ENCODE peak calls at places on chromosome 6, in nine cellular contexts. A, M, Q, J, B, R, P, W and N are unnamed samples.

GRCh38 chr6:87391334-87391733 is 16.4 kb upstream of the CFAP206 start:
- DNase-seq in A (peak), M (no peak), Q (no peak), J (no peak), B (no peak), R (no peak), P (no peak), W (no peak), N (no peak)

GRCh38 chr6:1554241-1554880 is 55.4 kb upstream of the FOXC1 start:
- DNase-seq in A (peak), M (no peak), Q (no peak), J (no peak), B (no peak), R (no peak), P (no peak), W (no peak), N (no peak)

GRCh38 chr6:19842030-19842429 is 4.9 kb downstream of the ID4 start:
- DNase-seq in A (no peak), M (no peak), Q (no peak), J (no peak), B (no peak), R (no peak), P (no peak), W (no peak), N (no peak)

GRCh38 chr6:52994031-52994788 is 874 bp downstream of the GSTA4 start:
- DNase-seq in A (peak), M (peak), Q (peak), J (no peak), B (no peak), R (no peak), P (peak), W (no peak), N (peak)

GRCh38 chr6:48388045-48388444 is 277.0 kb upstream of the PTCHD4 start:
- DNase-seq in A (no peak), M (no peak), Q (no peak), J (no peak), B (no peak), R (no peak), P (no peak), W (no peak), N (no peak)

GRCh38 chr6:144216668-144217218 is 66.4 kb downstream of the STX11 start:
- DNase-seq in A (peak), M (no peak), Q (no peak), J (no peak), B (no peak), R (no peak), P (no peak), W (peak), N (no peak)

GRCh38 chr6:160379464-160379863 is 31.3 kb downstream of the SLC22A3 start:
- DNase-seq in A (no peak), M (no peak), Q (no peak), J (no peak), B (no peak), R (no peak), P (no peak), W (no peak), N (no peak)

GRCh38 chr6:90328004-90328403 is 31.4 kb upstream of the BACH2 start:
- DNase-seq in A (no peak), M (no peak), Q (no peak), J (peak), B (no peak), R (no peak), P (no peak), W (no peak), N (no peak)

GRCh38 chr6:15511248-15512125 is 151.3 kb downstream of the DTNBP1 start:
- DNase-seq in A (no peak), M (no peak), Q (no peak), J (no peak), B (no peak), R (no peak), P (no peak), W (no peak), N (no peak)

GRCh38 chr6:105648276-105648675 is 245.4 kb upstream of the PREP start:
- DNase-seq in A (no peak), M (no peak), Q (no peak), J (no peak), B (no peak), R (no peak), P (no peak), W (no peak), N (no peak)

GRCh38 chr6:112258636-112259336 is 4.4 kb upstream of the LAMA4 start:
- DNase-seq in A (no peak), M (no peak), Q (no peak), J (no peak), B (no peak), R (no peak), P (no peak), W (no peak), N (no peak)

GRCh38 chr6:45398075-45398817 is 20.5 kb upstream of the SUPT3H start:
- DNase-seq in A (no peak), M (no peak), Q (no peak), J (no peak), B (no peak), R (no peak), P (no peak), W (no peak), N (no peak)

GRCh38 chr6:67663105-67663895 is 971.8 kb upstream of the ADGRB3 start:
- DNase-seq in A (no peak), M (no peak), Q (no peak), J (no peak), B (no peak), R (peak), P (no peak), W (peak), N (peak)

GRCh38 chr6:44804546-44804945 is 417.0 kb downstream of the CDC5L start:
- DNase-seq in A (no peak), M (no peak), Q (no peak), J (no peak), B (no peak), R (no peak), P (no peak), W (no peak), N (no peak)

GRCh38 chr6:123393333-123393732 is 243.4 kb downstream of the TRDN start:
- DNase-seq in A (no peak), M (no peak), Q (no peak), J (no peak), B (no peak), R (no peak), P (no peak), W (no peak), N (no peak)

GRCh38 chr6:17417817-17418216 is 24.4 kb downstream of the CAP2 start:
- DNase-seq in A (peak), M (no peak), Q (no peak), J (no peak), B (no peak), R (no peak), P (no peak), W (no peak), N (no peak)

GRCh38 chr6:52577022-52577777 is at the start of gene TRAM2:
- DNase-seq in A (peak), M (peak), Q (peak), J (peak), B (peak), R (peak), P (peak), W (peak), N (peak)

GRCh38 chr6:158083687-158084325 is 84.3 kb downstream of the SERAC1 start:
- DNase-seq in A (no peak), M (no peak), Q (no peak), J (peak), B (no peak), R (no peak), P (no peak), W (no peak), N (no peak)

GRCh38 chr6:169427856-169428255 is 174.2 kb upstream of the THBS2 start:
- DNase-seq in A (no peak), M (peak), Q (peak), J (no peak), B (no peak), R (no peak), P (no peak), W (no peak), N (peak)

GRCh38 chr6:4788953-4789584 is 12.9 kb downstream of the CDYL start:
- DNase-seq in A (no peak), M (no peak), Q (no peak), J (no peak), B (no peak), R (no peak), P (peak), W (peak), N (no peak)

GRCh38 chr6:146286976-146287375 is 256.7 kb upstream of the RAB32 start:
- DNase-seq in A (no peak), M (no peak), Q (no peak), J (no peak), B (no peak), R (no peak), P (no peak), W (no peak), N (no peak)

GRCh38 chr6:25713802-25714201 is 40.7 kb upstream of the SLC17A4 start:
- DNase-seq in A (no peak), M (no peak), Q (no peak), J (no peak), B (no peak), R (no peak), P (no peak), W (no peak), N (no peak)

GRCh38 chr6:127080081-127080480 is 38.4 kb upstream of the RSPO3 start:
- DNase-seq in A (no peak), M (no peak), Q (no peak), J (no peak), B (no peak), R (no peak), P (no peak), W (no peak), N (no peak)

GRCh38 chr6:114181629-114182028 is 161.2 kb downstream of the HS3ST5 start:
- DNase-seq in A (no peak), M (no peak), Q (no peak), J (no peak), B (no peak), R (no peak), P (no peak), W (no peak), N (no peak)

GRCh38 chr6:24149836-24150235 is 23.8 kb downstream of the NRSN1 start:
- DNase-seq in A (no peak), M (no peak), Q (no peak), J (no peak), B (no peak), R (no peak), P (no peak), W (no peak), N (no peak)

GRCh38 chr6:33851959-33852358 is 48.2 kb upstream of the MLN start:
- DNase-seq in A (peak), M (no peak), Q (no peak), J (no peak), B (no peak), R (no peak), P (peak), W (no peak), N (no peak)

GRCh38 chr6:108562503-108562993 is 1.8 kb downstream of the FOXO3 start:
- DNase-seq in A (peak), M (peak), Q (peak), J (peak), B (peak), R (peak), P (peak), W (peak), N (peak)

GRCh38 chr6:151502499-151502898 is 8.7 kb downstream of the CCDC170 start:
- DNase-seq in A (peak), M (no peak), Q (no peak), J (no peak), B (no peak), R (no peak), P (no peak), W (no peak), N (no peak)

GRCh38 chr6:98581725-98582124 is 252.6 kb upstream of the POU3F2 start:
- DNase-seq in A (no peak), M (no peak), Q (no peak), J (no peak), B (no peak), R (no peak), P (no peak), W (no peak), N (no peak)

GRCh38 chr6:112690497-112691202 is 343.5 kb downstream of the RFPL4B start:
- DNase-seq in A (no peak), M (no peak), Q (no peak), J (no peak), B (no peak), R (no peak), P (no peak), W (no peak), N (no peak)

GRCh38 chr6:111536888-111537287 is 53.9 kb upstream of the REV3L start:
- DNase-seq in A (no peak), M (no peak), Q (peak), J (peak), B (no peak), R (no peak), P (no peak), W (no peak), N (no peak)

GRCh38 chr6:142845624-142846458 is 99.1 kb downstream of the HIVEP2 start:
- DNase-seq in A (no peak), M (peak), Q (peak), J (no peak), B (peak), R (peak), P (peak), W (peak), N (peak)

GRCh38 chr6:53439556-53439955 is 90.8 kb upstream of the ELOVL5 start:
- DNase-seq in A (no peak), M (no peak), Q (peak), J (no peak), B (no peak), R (no peak), P (no peak), W (no peak), N (no peak)

GRCh38 chr6:10733863-10734262 is 11.0 kb downstream of the TMEM14C start:
- DNase-seq in A (no peak), M (no peak), Q (no peak), J (peak), B (no peak), R (no peak), P (no peak), W (no peak), N (no peak)

GRCh38 chr6:10730254-10730653 is 7.4 kb downstream of the TMEM14C start:
- DNase-seq in A (no peak), M (no peak), Q (no peak), J (peak), B (no peak), R (no peak), P (no peak), W (no peak), N (no peak)

GRCh38 chr6:10736721-10737120 is 10.9 kb upstream of the TMEM14B start:
- DNase-seq in A (no peak), M (no peak), Q (no peak), J (no peak), B (no peak), R (no peak), P (no peak), W (no peak), N (no peak)

DNA sequence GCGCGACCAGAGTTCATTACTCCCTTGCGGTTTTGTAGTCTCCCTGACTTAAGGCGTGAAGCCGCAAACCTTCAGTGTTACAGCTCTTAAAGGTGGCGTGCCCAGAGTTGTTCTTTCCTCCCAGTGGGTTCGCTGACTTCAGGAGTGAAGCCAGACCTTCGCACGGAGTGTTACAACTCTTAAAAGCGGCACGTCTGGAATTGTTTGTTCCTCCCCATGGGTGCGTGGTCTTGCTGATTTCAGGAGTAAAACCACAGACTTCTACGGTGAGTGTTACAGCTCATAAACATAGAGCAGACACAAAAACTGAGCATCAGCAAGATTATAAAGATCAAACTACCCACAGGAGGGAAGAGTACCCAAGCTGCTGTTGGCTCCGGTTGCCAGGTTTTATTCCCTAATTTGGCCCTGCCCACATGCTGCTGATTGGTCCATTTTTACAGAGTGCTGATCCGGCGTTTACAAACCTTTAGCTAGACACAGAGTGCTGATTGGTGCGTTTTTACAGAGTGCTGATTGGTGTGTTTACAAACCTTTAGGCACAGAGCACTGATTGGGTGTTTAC is 10.4 kb downstream of the TMEM14C start:
- DNase-seq in A (no peak), M (no peak), Q (no peak), J (peak), B (no peak), R (no peak), P (no peak), W (no peak), N (peak)
- TF ChIP-seq EP300 in A (no peak), M (no peak), Q (no peak), J (no peak), B (no peak), R (no peak), P (no peak), W (no peak), N (no peak)

GRCh38 chr6:139485185-139485584 is 110.7 kb upstream of the CITED2 start:
- DNase-seq in A (no peak), M (no peak), Q (no peak), J (no peak), B (no peak), R (no peak), P (no peak), W (no peak), N (no peak)

GRCh38 chr6:139480356-139480833 is 105.9 kb upstream of the CITED2 start:
- DNase-seq in A (no peak), M (no peak), Q (no peak), J (no peak), B (no peak), R (peak), P (no peak), W (no peak), N (no peak)

GRCh38 chr6:139485742-139486475 is 111.5 kb upstream of the CITED2 start:
- DNase-seq in A (no peak), M (no peak), Q (no peak), J (no peak), B (no peak), R (peak), P (no peak), W (no peak), N (no peak)

GRCh38 chr6:139482184-139482751 is 107.8 kb upstream of the CITED2 start:
- DNase-seq in A (no peak), M (no peak), Q (no peak), J (no peak), B (no peak), R (no peak), P (no peak), W (no peak), N (no peak)

DNA sequence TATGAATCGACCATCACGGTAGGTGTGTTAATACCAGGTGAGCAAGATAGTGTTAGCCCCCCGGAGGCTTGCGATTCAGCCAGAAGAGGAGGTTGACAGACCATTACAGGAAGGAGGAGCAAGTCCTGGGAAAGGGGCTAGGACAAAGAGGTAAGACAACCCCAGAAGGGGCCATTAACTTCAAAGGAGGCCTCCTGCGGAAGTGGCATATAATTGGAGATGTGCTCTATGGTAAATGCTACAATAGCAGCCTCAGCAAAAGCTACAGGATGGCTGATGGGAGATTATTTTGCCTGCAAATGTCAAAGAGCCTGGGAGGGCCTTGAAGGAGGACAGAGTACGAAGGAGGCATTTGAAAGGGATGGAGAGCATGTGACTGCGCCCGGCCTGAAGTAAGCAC is 108.6 kb upstream of the CITED2 start:
- DNase-seq in A (no peak), M (no peak), Q (no peak), J (no peak), B (no peak), R (peak), P (no peak), W (no peak), N (no peak)
- TF ChIP-seq POLR2A in A (no peak), M (no peak), Q (no peak), J (no peak), B (no peak), R (no peak), P (no peak), W (no peak), N (no peak)

GRCh38 chr6:153028963-153029362 is 26.5 kb upstream of the MTRF1L start:
- DNase-seq in A (no peak), M (no peak), Q (no peak), J (no peak), B (no peak), R (no peak), P (no peak), W (no peak), N (no peak)

GRCh38 chr6:153027480-153027879 is 25.0 kb upstream of the MTRF1L start:
- DNase-seq in A (no peak), M (no peak), Q (no peak), J (no peak), B (no peak), R (no peak), P (no peak), W (no peak), N (no peak)

GRCh38 chr6:153031335-153031955 is 28.9 kb upstream of the MTRF1L start:
- DNase-seq in A (peak), M (no peak), Q (no peak), J (no peak), B (no peak), R (no peak), P (no peak), W (no peak), N (no peak)

GRCh38 chr6:153024401-153025017 is 22.0 kb upstream of the MTRF1L start:
- DNase-seq in A (peak), M (no peak), Q (peak), J (no peak), B (peak), R (no peak), P (peak), W (no peak), N (no peak)

GRCh38 chr6:153028261-153028660 is 25.8 kb upstream of the MTRF1L start:
- DNase-seq in A (no peak), M (no peak), Q (no peak), J (no peak), B (no peak), R (no peak), P (no peak), W (no peak), N (no peak)
- TF ChIP-seq EP300 in A (no peak), M (no peak), Q (no peak), J (no peak), B (no peak), R (no peak), P (no peak), W (no peak), N (no peak)

GRCh38 chr6:166939894-166940293 is 16.5 kb downstream of the RNASET2 start:
- DNase-seq in A (no peak), M (no peak), Q (no peak), J (no peak), B (no peak), R (no peak), P (no peak), W (no peak), N (no peak)
- TF ChIP-seq POLR2A in A (no peak), M (no peak), Q (no peak), J (no peak), B (no peak), R (no peak), P (no peak), W (no peak), N (no peak)

DNA sequence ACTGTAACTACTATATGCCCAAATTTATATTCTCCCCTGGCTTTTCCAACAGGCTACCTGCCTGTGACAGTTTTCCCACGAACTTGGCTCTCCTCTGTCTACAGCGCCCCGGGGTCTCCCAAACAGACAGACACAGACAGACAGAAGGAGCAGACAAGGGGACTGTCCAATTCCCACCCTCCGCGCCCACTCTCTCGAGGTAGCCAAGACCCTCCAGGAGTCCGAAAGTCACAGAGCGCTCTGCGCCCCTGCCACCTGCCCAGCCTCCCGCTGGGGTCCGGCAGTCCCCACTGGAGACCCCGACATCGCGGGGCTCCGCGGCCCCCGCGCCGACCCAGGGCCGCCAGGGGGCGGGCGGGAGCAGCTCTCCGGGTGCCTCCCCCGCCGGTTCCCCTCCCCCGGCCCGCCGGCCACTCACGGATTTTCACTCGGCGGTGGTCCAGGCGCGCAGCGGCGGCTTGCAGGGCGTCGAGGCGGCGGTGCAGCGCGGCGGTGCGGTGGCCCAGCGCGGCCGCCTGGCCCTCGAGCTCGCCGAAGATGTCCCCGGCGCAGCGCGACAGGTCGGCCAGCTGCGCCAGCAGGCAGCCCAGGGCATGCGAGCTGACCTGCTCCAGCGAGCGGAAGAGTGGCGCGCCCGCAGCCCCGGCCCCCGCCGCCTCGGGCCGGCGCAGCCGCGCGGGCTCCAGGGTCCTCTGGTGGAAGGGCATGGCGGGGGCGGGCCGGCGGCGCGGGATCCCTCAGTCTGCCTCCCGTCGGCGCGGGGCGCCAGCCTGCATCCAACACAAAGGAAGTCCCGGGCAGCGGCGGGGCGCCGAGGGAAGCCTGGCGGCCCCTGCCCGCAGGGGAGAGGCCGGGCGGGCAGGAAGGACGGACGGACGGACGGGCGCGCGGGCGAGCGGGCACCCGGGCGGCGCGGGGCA is 81.3 kb upstream of the CCDC28A start:
- DNase-seq in A (peak), M (peak), Q (peak), J (peak), B (peak), R (no peak), P (peak), W (peak), N (peak)
- TF ChIP-seq EP300 in A (no peak), M (no peak), Q (peak), J (no peak), B (no peak), R (no peak), P (no peak), W (no peak), N (no peak)